ENCODE peak calls at places on chromosome X, in eight cellular contexts. T is cardiac muscle cell, A is DMS153, B is T-helper 2 cell, O is NCI-H345, S is A549, V is dorsolateral prefrontal cortex, U is IMR-90. H is an unnamed sample.
A peak's percentile ranks its signal among the peaks of the same experiment; 100 is the strongest.

GRCh38 chrX:2501246-2502102 is 698 bp upstream of the DHRSX start:
- DNase-seq in O (no peak), T (no peak), S (no peak), B (no peak), U (no peak), V (no peak), A (no peak), H (no peak)

GRCh38 chrX:50198348-50198747 is 2.5 kb downstream of the AKAP4 start:
- DNase-seq in T (no peak), U (no peak), S (no peak), O (no peak), V (no peak), A (no peak), B (peak; percentile 16), H (no peak)

GRCh38 chrX:140274761-140275525 is 229.9 kb downstream of the SOX3 start:
- DNase-seq in U (peak; percentile 49), S (no peak), V (no peak), T (no peak), B (no peak), A (no peak), O (no peak), H (peak; percentile 52)

GRCh38 chrX:48924270-48924669 is 5.4 kb upstream of the PIM2 start:
- DNase-seq in T (no peak), O (no peak), A (no peak), V (no peak), U (no peak), B (peak; percentile 50), S (no peak), H (no peak)

GRCh38 chrX:12319012-12319519 is 180.8 kb downstream of the FRMPD4 start:
- DNase-seq in T (no peak), B (no peak), U (no peak), V (no peak), O (no peak), S (peak; percentile 16), A (no peak), H (no peak)

GRCh38 chrX:1448793-1449580 is 3.7 kb downstream of the ASMTL start:
- DNase-seq in S (no peak), O (no peak), B (no peak), A (no peak), V (peak; percentile 12), T (no peak), U (no peak), H (peak; percentile 20)

GRCh38 chrX:70998402-70999027 is 67.6 kb upstream of the SLC7A3 start:
- DNase-seq in O (peak; percentile 8), V (peak; percentile 30), A (no peak), B (peak; percentile 27), T (peak; percentile 51), U (peak; percentile 47), S (peak; percentile 54), H (peak; percentile 71)

GRCh38 chrX:120755066-120755846 is 120.4 kb downstream of the CT47B1 start:
- DNase-seq in S (no peak), T (no peak), U (no peak), V (no peak), A (peak; percentile 66), O (no peak), B (no peak), H (no peak)

GRCh38 chrX:149372861-149373260 is 132.2 kb downstream of the IDS start:
- DNase-seq in V (no peak), O (no peak), T (peak; percentile 43), B (no peak), U (no peak), A (no peak), S (no peak), H (no peak)

GRCh38 chrX:4572652-4573051 is 859.2 kb upstream of the PRKX start:
- DNase-seq in O (peak; percentile 76), V (no peak), B (no peak), A (no peak), U (no peak), T (no peak), S (no peak), H (no peak)

GRCh38 chrX:138127314-138127713 is 561.4 kb downstream of the ZIC3 start:
- DNase-seq in O (no peak), V (no peak), B (no peak), U (no peak), S (no peak), T (no peak), A (no peak), H (peak; percentile 72)

GRCh38 chrX:150038977-150039599 is 100.8 kb upstream of the EOLA2 start:
- DNase-seq in U (peak; percentile 45), B (no peak), V (no peak), A (no peak), S (peak; percentile 12), T (no peak), O (no peak), H (peak; percentile 54)

GRCh38 chrX:141341743-141342142 is 99.4 kb upstream of the SPANXC start:
- DNase-seq in V (no peak), U (peak; percentile 1), B (no peak), T (no peak), A (no peak), S (no peak), O (no peak), H (no peak)

GRCh38 chrX:37455381-37455780 is 106.2 kb downstream of the PRRG1 start:
- DNase-seq in S (no peak), U (no peak), B (no peak), O (no peak), V (no peak), T (no peak), A (no peak), H (no peak)

GRCh38 chrX:103157511-103158316 is 57.2 kb upstream of the BEX4 start:
- DNase-seq in T (peak; percentile 36), S (peak; percentile 23), U (peak; percentile 27), O (peak; percentile 12), V (no peak), B (peak; percentile 4), A (no peak), H (peak; percentile 5)

GRCh38 chrX:118726887-118727685 is at the start of gene IL13RA1:
- DNase-seq in B (no peak), S (peak; percentile 89), U (peak; percentile 76), V (no peak), A (peak; percentile 50), T (peak; percentile 92), O (peak; percentile 77), H (peak; percentile 79)

GRCh38 chrX:71224969-71225368 is 1.9 kb downstream of the GJB1 start:
- DNase-seq in O (no peak), S (no peak), B (no peak), U (no peak), T (no peak), V (no peak), A (no peak), H (no peak)